ENCODE peak calls at places on chromosomes 2 and 18, in four cellular contexts. H is cardiac muscle cell; U is CD8-positive, alpha-beta memory T cell; D is lung. J is an unnamed sample.

GRCh38 chr2:133062174-133062573 is 392.2 kb upstream of the LYPD1 start:
- DNase-seq in H (no peak), U (no peak), D (no peak), J (no peak)

GRCh38 chr2:120502357-120502756 is 156.4 kb downstream of the INHBB start:
- DNase-seq in H (no peak), U (no peak), D (no peak), J (no peak)

GRCh38 chr18:34649072-34649471 is 61.0 kb upstream of the DTNA start:
- DNase-seq in H (no peak), U (no peak), D (no peak), J (no peak)

GRCh38 chr2:102063360-102063947 is 71.7 kb downstream of the IL1R2 start:
- DNase-seq in H (peak; percentile 42), U (no peak), D (peak; percentile 77), J (no peak)

GRCh38 chr2:127105656-127106456 is 1.1 kb downstream of the BIN1 start:
- DNase-seq in H (peak; percentile 47), U (no peak), D (no peak), J (no peak)

GRCh38 chr2:133591164-133591563 is 22.9 kb upstream of the NCKAP5 start:
- DNase-seq in H (no peak), U (no peak), D (no peak), J (peak; percentile 76)

GRCh38 chr2:189791338-189792042 is 7.2 kb downstream of the PMS1 start:
- DNase-seq in H (no peak), U (peak; percentile 40), D (no peak), J (no peak)

GRCh38 chr18:69528439-69528838 is 127.8 kb downstream of the DOK6 start:
- DNase-seq in H (no peak), U (no peak), D (no peak), J (no peak)

GRCh38 chr2:221495766-221496165 is 76.3 kb downstream of the EPHA4 start:
- DNase-seq in H (no peak), U (no peak), D (no peak), J (no peak)

GRCh38 chr2:216292886-216293291 is 79.4 kb downstream of the MARCHF4 start:
- DNase-seq in H (no peak), U (no peak), D (no peak), J (no peak)

GRCh38 chr2:133509777-133510176 is 58.5 kb downstream of the NCKAP5 start:
- DNase-seq in H (no peak), U (no peak), D (no peak), J (no peak)

GRCh38 chr2:15189236-15189635 is 371.9 kb downstream of the NBAS start:
- DNase-seq in H (no peak), U (no peak), D (no peak), J (no peak)

GRCh38 chr18:45860971-45861370 is 35.5 kb downstream of the SIGLEC15 start:
- DNase-seq in H (no peak), U (no peak), D (no peak), J (no peak)

GRCh38 chr18:8661754-8662573 is 43.4 kb upstream of the MTCL1 start:
- DNase-seq in H (peak; percentile 28), U (no peak), D (no peak), J (no peak)

GRCh38 chr2:20381457-20381856 is 30.8 kb upstream of the PUM2 start:
- DNase-seq in H (peak; percentile 54), U (no peak), D (no peak), J (no peak)

GRCh38 chr18:3903341-3903740 is 453.4 kb downstream of the TGIF1 start:
- DNase-seq in H (no peak), U (no peak), D (no peak), J (no peak)

GRCh38 chr2:158414538-158414937 is 42.0 kb downstream of the CCDC148 start:
- DNase-seq in H (no peak), U (no peak), D (no peak), J (no peak)

GRCh38 chr2:118634876-118635275 is 212.6 kb downstream of the EN1 start:
- DNase-seq in H (no peak), U (no peak), D (no peak), J (no peak)

GRCh38 chr2:181891966-181892794 is 650 bp downstream of the ITPRID2 start:
- DNase-seq in H (peak; percentile 72), U (peak; percentile 57), D (peak; percentile 77), J (peak; percentile 91)

GRCh38 chr2:15834381-15835031 is 105.8 kb upstream of the MYCN start:
- DNase-seq in H (no peak), U (no peak), D (no peak), J (no peak)

GRCh38 chr18:52353589-52353988 is 13.6 kb downstream of the DCC start:
- DNase-seq in H (no peak), U (no peak), D (no peak), J (no peak)

GRCh38 chr2:49028101-49028500 is 126.2 kb downstream of the FSHR start:
- DNase-seq in H (no peak), U (no peak), D (no peak), J (no peak)

GRCh38 chr18:41982942-41983660 is 28.1 kb downstream of the PIK3C3 start:
- DNase-seq in H (no peak), U (no peak), D (no peak), J (no peak)

GRCh38 chr18:25735447-25735846 is 355.0 kb downstream of the SS18 start:
- DNase-seq in H (no peak), U (no peak), D (no peak), J (no peak)

GRCh38 chr18:59846814-59847490 is 52.8 kb upstream of the PMAIP1 start:
- DNase-seq in H (no peak), U (no peak), D (no peak), J (no peak)

GRCh38 chr2:172108587-172108930 is 5.9 kb upstream of the DLX2 start:
- DNase-seq in H (no peak), U (no peak), D (no peak), J (no peak)

GRCh38 chr2:229642371-229642770 is 72.0 kb downstream of the DNER start:
- DNase-seq in H (no peak), U (no peak), D (no peak), J (no peak)

GRCh38 chr2:234879671-234880455 is 72.0 kb upstream of the SH3BP4 start:
- DNase-seq in H (no peak), U (no peak), D (no peak), J (no peak)

GRCh38 chr2:159694500-159695040 is 17.7 kb upstream of the MARCHF7 start:
- DNase-seq in H (no peak), U (no peak), D (no peak), J (no peak)

GRCh38 chr2:5616019-5616418 is 76.2 kb upstream of the SOX11 start:
- DNase-seq in H (no peak), U (no peak), D (no peak), J (no peak)

GRCh38 chr2:3404495-3404894 is 25.0 kb downstream of the TRAPPC12 start:
- DNase-seq in H (no peak), U (no peak), D (no peak), J (no peak)

GRCh38 chr2:113755690-113756063 is 765 bp downstream of the SLC35F5 start:
- DNase-seq in H (no peak), U (no peak), D (no peak), J (no peak)

GRCh38 chr2:207676827-207677354 is 34.5 kb upstream of the CCNYL1 start:
- DNase-seq in H (no peak), U (no peak), D (no peak), J (no peak)

DNA sequence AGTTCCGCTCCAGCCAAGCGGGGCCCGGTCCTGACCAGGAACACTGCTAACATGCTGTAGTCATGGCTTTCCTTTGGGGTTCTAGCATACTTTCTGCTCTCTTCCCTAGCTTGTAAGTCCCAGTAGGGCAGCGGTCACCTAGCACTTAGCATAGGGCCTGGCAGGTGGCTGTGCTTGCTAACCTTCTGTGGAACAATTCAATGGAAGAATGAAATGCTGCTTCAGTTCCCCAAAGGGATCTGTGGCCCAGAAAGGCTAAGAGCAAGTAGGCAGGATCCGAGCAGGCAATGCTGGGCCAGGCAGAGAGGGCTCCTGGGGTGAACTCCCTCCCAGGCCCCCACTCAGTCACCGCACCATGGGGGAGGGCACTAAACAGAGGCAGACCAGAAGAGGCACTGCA is 266.8 kb downstream of the CELF4 start:
- DNase-seq in H (no peak), U (no peak), D (no peak), J (no peak)
- H3K27ac ChIP-seq in H (no peak overlapping the region), U (no peak overlapping the region), D (no peak overlapping the region), J (no peak overlapping the region)

GRCh38 chr2:241546771-241547498 is 11.6 kb upstream of the BOK start:
- DNase-seq in H (peak; percentile 7), U (no peak), D (no peak), J (no peak)
- H3K27ac ChIP-seq in H (no peak overlapping the region), U (no peak overlapping the region), D (no peak overlapping the region), J (no peak overlapping the region)

DNA sequence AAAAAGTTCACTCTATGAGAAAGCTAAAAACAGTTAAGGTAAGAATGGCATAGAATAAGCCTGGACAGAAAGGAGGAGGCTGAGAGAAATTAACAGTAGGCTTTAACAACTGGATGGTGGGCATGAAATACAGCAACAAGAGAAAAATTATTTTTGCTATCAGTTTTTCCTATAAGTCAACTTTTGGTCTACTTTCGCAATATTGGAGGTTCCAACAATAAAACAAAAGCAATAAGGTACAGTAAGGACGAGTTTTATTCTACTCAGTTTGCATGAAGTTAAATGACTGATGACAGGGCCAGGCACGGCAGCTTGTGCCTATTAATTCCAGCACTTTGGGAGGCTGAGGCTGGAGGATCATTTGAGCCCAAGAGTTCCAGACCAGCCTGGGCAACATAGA is 17.3 kb downstream of the RAB1A start:
- DNase-seq in H (no peak), U (no peak), D (no peak), J (no peak)
- H3K27ac ChIP-seq in H (no peak overlapping the region), U (no peak overlapping the region), D (no peak overlapping the region), J (no peak overlapping the region)

GRCh38 chr2:66872056-66872821 is 437.3 kb downstream of the MEIS1 start:
- DNase-seq in H (no peak), U (no peak), D (no peak), J (no peak)
- H3K27ac ChIP-seq in H (no peak overlapping the region), U (no peak overlapping the region), D (no peak overlapping the region), J (no peak overlapping the region)

DNA sequence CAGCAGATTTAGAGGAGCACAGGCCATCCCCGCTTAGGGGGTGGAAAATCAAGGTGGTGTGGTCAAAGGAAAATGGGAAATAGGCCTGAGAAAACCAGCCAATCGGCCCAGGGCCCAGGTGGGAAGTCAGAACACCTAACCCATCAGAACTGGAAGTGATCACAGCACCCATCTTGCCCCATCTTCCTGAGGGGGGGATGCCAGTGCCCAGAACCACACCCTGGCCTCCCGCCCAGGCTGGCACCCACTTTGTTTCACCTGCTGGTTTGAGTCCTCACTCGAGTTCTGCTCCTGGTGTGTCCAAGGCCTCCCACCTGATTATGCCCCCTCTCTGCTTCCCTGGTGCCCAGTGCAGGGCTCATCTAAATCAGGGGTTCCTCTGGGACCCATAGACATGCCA is 174.5 kb downstream of the TNS1 start:
- DNase-seq in H (no peak), U (no peak), D (no peak), J (no peak)
- H3K27ac ChIP-seq in H (no peak overlapping the region), U (no peak overlapping the region), D (peak overlapping the region; percentile 68), J (no peak overlapping the region)

GRCh38 chr2:7010376-7010775 is 93.2 kb downstream of the RNF144A start:
- DNase-seq in H (no peak), U (no peak), D (no peak), J (no peak)

GRCh38 chr2:7007846-7008741 is 90.9 kb downstream of the RNF144A start:
- DNase-seq in H (peak; percentile 39), U (no peak), D (peak; percentile 71), J (peak; percentile 79)

GRCh38 chr2:7009207-7009911 is 92.1 kb downstream of the RNF144A start:
- DNase-seq in H (no peak), U (no peak), D (no peak), J (no peak)

GRCh38 chr2:7004641-7005040 is 87.4 kb downstream of the RNF144A start:
- DNase-seq in H (no peak), U (no peak), D (no peak), J (no peak)

GRCh38 chr2:7007488-7007845 is 90.3 kb downstream of the RNF144A start:
- DNase-seq in H (no peak), U (no peak), D (no peak), J (no peak)
- H3K27ac ChIP-seq in H (no peak overlapping the region), U (no peak overlapping the region), D (peak overlapping the region; percentile 34), J (peak overlapping the region; percentile 97)